ENCODE peak calls at places on chromosomes 7 and 10, in six cellular contexts. C is brain microvascular endothelial cell, T is vagina, Q is tibial nerve, K is OCI-LY7, J is iPS DF 6.9. B is an unnamed sample.

GRCh38 chr10:79269443-79269842 is 77.8 kb upstream of the PPIF start:
- DNase-seq in T (no peak), Q (no peak), C (no peak), K (no peak), J (no peak), B (no peak)

GRCh38 chr10:113073549-113074189 is 123.6 kb downstream of the TCF7L2 start:
- DNase-seq in K (no peak), T (no peak), Q (peak; percentile 53), C (peak; percentile 96), J (no peak), B (no peak)

GRCh38 chr10:5573968-5574641 is 49.3 kb downstream of the CALML3 start:
- DNase-seq in J (no peak), K (peak; percentile 25), T (no peak), C (no peak), Q (no peak), B (no peak)

GRCh38 chr10:47380341-47381215 is 3.5 kb downstream of the ZNF488 start:
- DNase-seq in Q (no peak), C (no peak), K (no peak), J (no peak), T (peak; percentile 75), B (no peak)

GRCh38 chr10:501596-501995 is 187.9 kb downstream of the DIP2C start:
- DNase-seq in K (no peak), Q (no peak), C (no peak), T (no peak), J (no peak), B (no peak)

GRCh38 chr10:13382759-13383753 is 35.0 kb upstream of the SEPHS1 start:
- DNase-seq in K (no peak), T (no peak), J (no peak), C (no peak), Q (no peak), B (no peak)

GRCh38 chr10:6250745-6251144 is 48.0 kb downstream of the PFKFB3 start:
- DNase-seq in K (no peak), T (no peak), J (no peak), Q (no peak), C (no peak), B (no peak)

GRCh38 chr7:41252957-41253356 is 449.9 kb downstream of the INHBA start:
- DNase-seq in K (no peak), C (no peak), J (no peak), Q (no peak), T (no peak), B (no peak)

GRCh38 chr7:128003179-128003578 is 28.1 kb downstream of the LRRC4 start:
- DNase-seq in Q (no peak), T (no peak), C (no peak), K (peak; percentile 37), J (no peak), B (peak; percentile 15)

GRCh38 chr7:127996253-127997071 is 34.8 kb downstream of the LRRC4 start:
- DNase-seq in C (no peak), K (no peak), T (no peak), J (no peak), Q (no peak), B (no peak)

GRCh38 chr7:127997226-127997922 is 33.9 kb downstream of the LRRC4 start:
- DNase-seq in K (no peak), Q (no peak), C (no peak), T (no peak), J (no peak), B (no peak)

GRCh38 chr7:128000854-128001265 is 30.4 kb downstream of the LRRC4 start:
- DNase-seq in T (no peak), C (no peak), J (no peak), K (no peak), Q (no peak), B (peak; percentile 17)

GRCh38 chr7:128000048-128000447 is 31.2 kb downstream of the LRRC4 start:
- DNase-seq in Q (no peak), K (no peak), C (no peak), J (no peak), T (no peak), B (no peak)
- H3K36me3 ChIP-seq in Q (no peaks in the 10 kb centered on the region), K (peaks cover 25% of the 10 kb centered on the region), C (peaks cover 16% of the 10 kb centered on the region), J (no peaks in the 10 kb centered on the region), T (no peaks in the 10 kb centered on the region), B (peaks cover 7% of the 10 kb centered on the region)

GRCh38 chr7:99362801-99363200 is 11.7 kb upstream of the ARPC1B start:
- DNase-seq in K (no peak), C (peak; percentile 84), J (no peak), Q (no peak), T (no peak), B (no peak)

GRCh38 chr7:99368750-99369389 is 5.7 kb upstream of the ARPC1B start:
- DNase-seq in T (no peak), Q (no peak), K (no peak), C (no peak), J (no peak), B (no peak)

GRCh38 chr7:99363286-99363685 is 11.2 kb upstream of the ARPC1B start:
- DNase-seq in C (no peak), J (no peak), Q (no peak), T (no peak), K (no peak), B (no peak)

GRCh38 chr7:99366646-99367045 is 7.9 kb upstream of the ARPC1B start:
- DNase-seq in Q (no peak), J (no peak), K (no peak), C (no peak), T (no peak), B (no peak)

DNA sequence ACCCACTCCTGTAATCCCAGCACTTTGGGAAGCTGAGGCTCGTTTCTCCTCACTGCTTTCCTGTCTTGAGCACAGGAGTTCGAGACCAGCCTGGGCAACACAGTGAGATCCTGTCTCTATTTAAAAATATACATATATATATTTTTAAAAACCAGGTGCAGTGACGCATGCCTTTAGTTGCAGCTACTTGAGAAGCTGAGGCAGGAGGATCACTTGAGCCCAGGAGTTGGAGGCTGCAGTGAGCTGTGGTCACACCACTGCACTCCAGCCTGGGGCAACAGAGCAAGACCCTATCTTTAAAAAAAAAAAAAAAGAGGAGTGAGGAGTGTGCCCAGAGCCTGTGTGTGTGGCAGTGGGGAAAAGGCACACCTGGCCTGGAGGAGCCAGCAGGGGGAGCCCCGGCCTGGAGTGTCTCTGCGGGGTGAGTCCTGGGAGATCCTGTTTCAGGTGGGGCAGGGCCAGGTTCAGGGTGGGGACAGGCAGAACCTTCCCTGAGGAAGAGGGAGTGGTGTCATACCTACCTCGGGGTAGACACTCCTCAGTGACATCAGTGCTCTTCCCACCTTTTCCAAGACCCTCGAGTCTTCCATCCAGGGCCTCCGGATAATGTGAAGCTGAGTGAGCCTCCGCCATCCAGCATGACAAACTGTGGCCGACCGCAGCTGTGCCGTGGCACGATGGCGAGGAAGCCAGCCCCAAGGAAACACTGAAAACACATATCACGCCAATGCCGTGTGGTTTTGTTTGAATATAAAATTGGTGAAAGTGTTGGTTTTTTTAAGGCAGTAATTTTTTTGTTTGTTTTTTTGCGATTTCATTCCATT is 9.0 kb upstream of the ARPC1B start:
- DNase-seq in T (no peak), Q (no peak), K (peak; percentile 55), J (no peak), C (no peak), B (no peak)
- H3K4me3 ChIP-seq in T (no peak overlapping the region), Q (no peak overlapping the region), K (no peak overlapping the region), J (no peak overlapping the region), C (no peak overlapping the region), B (no peak overlapping the region)

DNA sequence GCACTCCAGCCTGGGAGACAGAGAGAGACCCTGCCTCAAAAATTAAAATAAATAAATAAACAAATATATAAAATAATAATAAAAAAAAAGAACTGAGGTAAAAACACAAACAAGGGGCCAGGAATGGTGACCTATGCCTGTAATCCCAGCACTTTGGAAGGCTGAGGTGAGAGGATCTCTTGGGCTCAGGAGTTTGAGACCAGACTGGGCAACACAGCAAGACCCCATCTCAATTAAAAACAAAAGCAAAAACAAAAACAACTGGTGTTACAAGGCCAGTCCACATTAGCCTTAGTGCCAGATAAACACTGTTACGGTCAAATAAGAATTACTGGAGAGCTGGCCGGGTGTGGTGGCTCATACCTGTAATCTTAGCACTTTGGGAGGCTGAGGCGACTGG is 5.6 kb downstream of the POLR3A start:
- DNase-seq in J (no peak), Q (no peak), C (no peak), K (no peak), T (no peak), B (no peak)
- H3K36me3 ChIP-seq in J (peaks cover 33% of the 10 kb centered on the region), Q (peaks cover 76% of the 10 kb centered on the region), C (peaks cover 71% of the 10 kb centered on the region), K (peaks cover 91% of the 10 kb centered on the region), T (peaks cover 75% of the 10 kb centered on the region), B (peaks cover 16% of the 10 kb centered on the region)

GRCh38 chr10:11573497-11573896 is 38.0 kb downstream of the USP6NL start:
- DNase-seq in J (no peak), T (no peak), K (peak; percentile 67), Q (no peak), C (peak; percentile 5), B (peak; percentile 24)
- H3K4me3 ChIP-seq in J (no peak overlapping the region), T (no peak overlapping the region), K (peak overlapping the region; percentile 21), Q (no peak overlapping the region), C (no peak overlapping the region), B (peak overlapping the region; percentile 32)

GRCh38 chr7:6149996-6150395 is 118.8 kb downstream of the ANKRD61 start:
- DNase-seq in C (no peak), J (no peak), K (no peak), T (no peak), Q (no peak), B (no peak)
- H3K36me3 ChIP-seq in C (peaks cover 85% of the 10 kb centered on the region), J (peaks cover 48% of the 10 kb centered on the region), K (peaks cover 94% of the 10 kb centered on the region), T (peaks cover 90% of the 10 kb centered on the region), Q (peaks cover 100% of the 10 kb centered on the region), B (peaks cover 34% of the 10 kb centered on the region)

GRCh38 chr10:114573330-114574045 is 84.6 kb downstream of the ABLIM1 start:
- DNase-seq in K (no peak), C (no peak), T (no peak), J (no peak), Q (no peak), B (no peak)

GRCh38 chr10:114575417-114576131 is 82.5 kb downstream of the ABLIM1 start:
- DNase-seq in C (no peak), T (no peak), Q (no peak), K (no peak), J (no peak), B (no peak)

GRCh38 chr10:114576132-114576487 is 82.0 kb downstream of the ABLIM1 start:
- DNase-seq in J (no peak), C (no peak), Q (no peak), K (no peak), T (no peak), B (no peak)

GRCh38 chr10:114576716-114577115 is 81.4 kb downstream of the ABLIM1 start:
- DNase-seq in Q (no peak), J (no peak), K (no peak), C (no peak), T (no peak), B (no peak)

GRCh38 chr10:114577133-114577532 is 80.9 kb downstream of the ABLIM1 start:
- DNase-seq in C (peak; percentile 63), T (no peak), J (no peak), Q (peak; percentile 50), K (no peak), B (no peak)
- H3K4me3 ChIP-seq in C (no peak overlapping the region), T (no peak overlapping the region), J (no peak overlapping the region), Q (no peak overlapping the region), K (no peak overlapping the region), B (no peak overlapping the region)

GRCh38 chr7:36415104-36415503 is 25.4 kb downstream of the ANLN start:
- DNase-seq in Q (no peak), J (no peak), K (no peak), C (no peak), T (no peak), B (no peak)
- H3K36me3 ChIP-seq in Q (no peaks in the 10 kb centered on the region), J (peaks cover 13% of the 10 kb centered on the region), K (peaks cover 94% of the 10 kb centered on the region), C (peaks cover 9% of the 10 kb centered on the region), T (no peaks in the 10 kb centered on the region), B (peaks cover 3% of the 10 kb centered on the region)